ENCODE peak calls at places on chromosomes 16 and 17, in eight cellular contexts. E, B, P, M, U, Z, T and J are unnamed samples.

GRCh38 chr16:21116148-21116693 is 34.4 kb downstream of the DNAH3 start:
- DNase-seq in E (peak), B (peak), P (peak), M (peak), U (no peak), Z (no peak), T (no peak), J (no peak)

GRCh38 chr16:18792836-18793433 is 2.8 kb upstream of the RPS15A start:
- DNase-seq in E (no peak), B (no peak), P (peak), M (peak), U (no peak), Z (no peak), T (peak), J (no peak)

GRCh38 chr17:51799981-51800380 is 358.5 kb downstream of the CA10 start:
- DNase-seq in E (no peak), B (no peak), P (no peak), M (no peak), U (no peak), Z (no peak), T (peak), J (no peak)

GRCh38 chr17:33284022-33284421 is 9.1 kb downstream of the ASIC2 start:
- DNase-seq in E (peak), B (peak), P (peak), M (peak), U (peak), Z (no peak), T (peak), J (no peak)

GRCh38 chr17:19645608-19646250 is 2.8 kb upstream of the ALDH3A2 start:
- DNase-seq in E (peak), B (no peak), P (peak), M (peak), U (no peak), Z (peak), T (no peak), J (peak)

GRCh38 chr16:64278196-64278595 is 843.7 kb downstream of the CDH11 start:
- DNase-seq in E (peak), B (peak), P (no peak), M (no peak), U (no peak), Z (no peak), T (peak), J (no peak)

GRCh38 chr17:16328997-16329396 is 24.3 kb downstream of the CENPV start:
- DNase-seq in E (no peak), B (no peak), P (peak), M (no peak), U (no peak), Z (no peak), T (peak), J (peak)

GRCh38 chr17:76642032-76642561 is 1.5 kb downstream of the ST6GALNAC1 start:
- DNase-seq in E (no peak), B (no peak), P (no peak), M (no peak), U (no peak), Z (no peak), T (no peak), J (no peak)

GRCh38 chr17:48998557-48999440 is 1.6 kb downstream of the IGF2BP1 start:
- DNase-seq in E (peak), B (no peak), P (peak), M (no peak), U (no peak), Z (no peak), T (no peak), J (peak)
- TF ChIP-seq CTCF in E (peak), B (no peak), P (peak), M (no peak), U (peak), Z (no peak), T (no peak), J (no peak)

GRCh38 chr17:39261286-39261685 is 35.5 kb upstream of the STAC2 start:
- DNase-seq in E (no peak), B (no peak), P (no peak), M (no peak), U (no peak), Z (peak), T (no peak), J (no peak)
- TF ChIP-seq CTCF in E (peak), B (peak), P (peak), M (no peak), U (no peak), Z (peak), T (peak), J (peak)

GRCh38 chr17:80930335-80931040 is 61.2 kb upstream of the CHMP6 start:
- DNase-seq in E (no peak), B (no peak), P (no peak), M (no peak), U (no peak), Z (no peak), T (no peak), J (no peak)

GRCh38 chr17:80925668-80926067 is 66.0 kb upstream of the CHMP6 start:
- DNase-seq in E (no peak), B (no peak), P (no peak), M (no peak), U (no peak), Z (no peak), T (no peak), J (no peak)

GRCh38 chr17:80929449-80929848 is 62.2 kb upstream of the CHMP6 start:
- DNase-seq in E (no peak), B (no peak), P (no peak), M (no peak), U (no peak), Z (no peak), T (no peak), J (no peak)

GRCh38 chr17:80926601-80927250 is 64.9 kb upstream of the CHMP6 start:
- DNase-seq in E (no peak), B (no peak), P (no peak), M (peak), U (no peak), Z (no peak), T (no peak), J (no peak)

DNA sequence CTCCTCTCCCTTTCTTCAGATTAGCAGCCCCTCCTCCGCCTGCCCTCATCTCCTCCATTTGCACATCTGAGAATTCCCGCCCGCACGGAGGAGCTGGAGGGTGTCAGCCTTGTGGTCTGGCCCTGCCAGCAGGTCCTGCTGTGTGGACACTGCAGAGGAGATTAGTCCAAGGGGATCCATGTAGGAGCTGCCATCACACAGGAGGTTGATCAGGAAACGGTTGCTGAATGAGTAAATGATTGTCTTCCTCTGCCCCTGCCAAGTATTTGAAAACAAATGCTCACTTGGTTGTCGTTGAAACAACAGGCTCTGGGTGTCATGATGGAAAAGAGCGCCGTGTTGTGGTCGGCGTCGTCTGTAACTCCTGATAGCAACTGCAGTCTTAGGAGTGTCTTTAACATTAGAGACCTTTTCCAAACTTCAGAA is 63.8 kb upstream of the CHMP6 start:
- DNase-seq in E (peak), B (no peak), P (peak), M (no peak), U (no peak), Z (no peak), T (no peak), J (no peak)
- TF ChIP-seq CTCF in E (peak), B (no peak), P (peak), M (no peak), U (no peak), Z (no peak), T (no peak), J (no peak)

GRCh38 chr16:734981-735881 is 5.6 kb downstream of the CIAO3 start:
- DNase-seq in E (no peak), B (no peak), P (no peak), M (no peak), U (no peak), Z (no peak), T (no peak), J (no peak)

GRCh38 chr16:732332-732731 is 5.4 kb downstream of the HAGHL start:
- DNase-seq in E (no peak), B (no peak), P (no peak), M (no peak), U (no peak), Z (no peak), T (no peak), J (no peak)

GRCh38 chr16:732936-733335 is 6.0 kb downstream of the HAGHL start:
- DNase-seq in E (no peak), B (no peak), P (no peak), M (no peak), U (no peak), Z (no peak), T (peak), J (no peak)

GRCh38 chr16:734208-734980 is 6.4 kb downstream of the CIAO3 start:
- DNase-seq in E (no peak), B (no peak), P (no peak), M (no peak), U (no peak), Z (no peak), T (no peak), J (no peak)

DNA sequence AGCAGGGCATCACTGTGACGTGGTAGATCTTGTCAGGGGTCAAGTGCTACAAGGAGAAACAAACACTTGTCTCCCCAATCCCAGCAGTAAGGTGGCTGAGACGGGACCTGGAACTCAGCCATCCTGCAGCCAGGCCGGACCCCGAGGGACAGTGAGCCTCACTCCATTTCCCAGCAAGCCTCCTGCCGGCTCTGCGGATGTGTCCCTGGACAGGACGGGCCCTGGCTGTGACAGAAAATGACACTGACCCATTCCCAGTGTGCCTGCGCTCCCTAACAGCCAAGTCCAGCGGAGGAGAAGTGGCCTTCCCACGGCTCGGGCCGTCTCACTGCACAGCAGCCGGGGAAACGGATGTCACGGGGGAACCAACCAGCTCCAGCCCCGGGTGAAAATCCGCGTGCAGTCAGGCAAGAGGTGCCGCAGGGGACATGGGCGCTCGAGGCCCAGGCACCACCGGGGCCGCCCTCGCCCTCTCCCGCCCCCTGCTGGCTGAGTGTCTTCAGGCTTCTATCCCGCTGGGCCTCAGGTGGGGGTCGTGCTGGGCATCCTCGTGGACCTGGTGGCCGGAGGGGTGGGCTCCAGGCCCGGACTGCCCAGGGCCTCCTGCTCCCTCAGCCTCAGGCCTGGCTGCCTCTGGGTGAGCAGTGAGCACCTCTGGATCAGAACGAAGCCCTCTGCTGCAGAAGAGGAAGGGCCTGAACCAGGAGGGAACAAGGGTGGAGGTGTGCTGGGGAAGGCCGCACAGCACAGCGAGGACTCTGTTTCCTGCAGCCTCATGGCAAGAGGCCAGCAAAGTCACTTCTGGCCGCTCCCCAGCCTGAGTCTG is 6.7 kb downstream of the HAGHL start:
- DNase-seq in E (no peak), B (no peak), P (no peak), M (no peak), U (no peak), Z (peak), T (no peak), J (no peak)
- TF ChIP-seq CTCF in E (peak), B (peak), P (peak), M (peak), U (peak), Z (peak), T (peak), J (peak)